ENCODE peak calls at places on chromosome 4, in four cellular contexts. Z is K562, O is HepG2, H is GM12878. E is an unnamed sample.

GRCh38 chr4:88981571-88981970 is 75.4 kb downstream of the FAM13A start:
- DNase-seq in O (no peak), Z (no peak), H (no peak), E (no peak)

GRCh38 chr4:17376205-17376604 is 135.7 kb downstream of the QDPR start:
- DNase-seq in O (no peak), Z (no peak), H (no peak), E (no peak)

GRCh38 chr4:142607976-142608375 is 238.1 kb downstream of the INPP4B start:
- DNase-seq in O (no peak), H (no peak), Z (no peak), E (no peak)

GRCh38 chr4:111475001-111475400 is 670.3 kb upstream of the FAM241A start:
- DNase-seq in Z (no peak), O (peak), H (no peak), E (peak)

GRCh38 chr4:10113362-10114047 is 3.1 kb downstream of the WDR1 start:
- DNase-seq in O (no peak), Z (no peak), H (no peak), E (peak)

GRCh38 chr4:7960017-7960789 is 20.5 kb upstream of the AFAP1 start:
- DNase-seq in H (no peak), Z (no peak), O (no peak), E (no peak)

GRCh38 chr4:79498282-79498681 is 90.3 kb upstream of the GK2 start:
- DNase-seq in H (no peak), O (peak), Z (no peak), E (no peak)

GRCh38 chr4:15667006-15667405 is 11.8 kb upstream of the FBXL5 start:
- DNase-seq in O (no peak), H (no peak), Z (no peak), E (no peak)

GRCh38 chr4:181646864-181647263 is 596.3 kb upstream of the TENM3 start:
- DNase-seq in H (no peak), Z (no peak), O (no peak), E (no peak)

GRCh38 chr4:80255374-80256095 is 10.9 kb upstream of the FGF5 start:
- DNase-seq in Z (no peak), H (no peak), O (no peak), E (no peak)

GRCh38 chr4:13765535-13765934 is 138.0 kb upstream of the BOD1L1 start:
- DNase-seq in Z (no peak), H (no peak), O (no peak), E (no peak)

GRCh38 chr4:79913581-79913980 is 159.4 kb downstream of the ANTXR2 start:
- DNase-seq in Z (no peak), O (no peak), H (no peak), E (no peak)

GRCh38 chr4:3074846-3075651 is 568 bp downstream of the HTT start:
- DNase-seq in H (no peak), Z (peak), O (peak), E (peak)

GRCh38 chr4:147078875-147079658 is 133.4 kb upstream of the TTC29 start:
- DNase-seq in Z (no peak), H (no peak), O (no peak), E (no peak)
- TF ChIP-seq HDAC6 in Z (no peak), H (no peak), O (no peak), E (no peak)

GRCh38 chr4:81555489-81555888 is 83.8 kb upstream of the RASGEF1B start:
- DNase-seq in O (no peak), Z (no peak), H (no peak), E (no peak)
- TF ChIP-seq HDAC6 in O (no peak), Z (no peak), H (no peak), E (no peak)

GRCh38 chr4:4641661-4642180 is 99.9 kb upstream of the STX18 start:
- DNase-seq in O (peak), H (no peak), Z (no peak), E (no peak)

GRCh38 chr4:4633431-4633830 is 91.6 kb upstream of the STX18 start:
- DNase-seq in H (no peak), O (no peak), Z (no peak), E (no peak)

GRCh38 chr4:4639370-4639769 is 97.5 kb upstream of the STX18 start:
- DNase-seq in Z (no peak), O (no peak), H (no peak), E (no peak)

GRCh38 chr4:4640692-4641091 is 98.8 kb upstream of the STX18 start:
- DNase-seq in H (no peak), Z (no peak), O (peak), E (no peak)

GRCh38 chr4:4637710-4638109 is 95.9 kb upstream of the STX18 start:
- DNase-seq in O (no peak), Z (no peak), H (peak), E (no peak)
- TF ChIP-seq HDAC6 in O (no peak), Z (no peak), H (no peak), E (no peak)

DNA sequence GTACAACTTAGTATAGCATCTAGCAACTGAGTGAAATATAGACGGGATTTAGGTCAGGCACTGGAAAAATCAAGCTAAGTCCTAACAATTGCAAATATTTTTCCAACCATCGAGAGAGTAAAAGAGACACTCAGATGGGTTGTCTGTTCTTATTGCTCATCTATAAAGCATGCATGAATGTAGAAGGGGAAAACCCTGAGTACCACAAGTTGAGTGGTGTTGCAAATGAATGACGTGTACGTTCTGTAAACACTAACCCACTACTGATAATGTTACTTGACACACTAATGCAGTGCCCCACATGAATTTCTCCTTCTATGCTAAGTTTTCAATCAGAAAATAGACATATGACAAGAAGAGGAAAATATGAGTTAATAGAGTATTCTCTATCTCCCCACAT is 211.2 kb downstream of the COX18 start:
- DNase-seq in O (no peak), H (no peak), Z (no peak), E (no peak)
- TF ChIP-seq HDAC6 in O (no peak), H (no peak), Z (no peak), E (no peak)

GRCh38 chr4:581753-582361 is 5.8 kb upstream of the TMEM271 start:
- DNase-seq in O (peak), Z (no peak), H (no peak), E (no peak)

GRCh38 chr4:581181-581580 is 5.1 kb upstream of the TMEM271 start:
- DNase-seq in H (no peak), O (no peak), Z (no peak), E (no peak)

GRCh38 chr4:578451-579443 is 2.7 kb upstream of the TMEM271 start:
- DNase-seq in H (no peak), Z (no peak), O (no peak), E (no peak)

GRCh38 chr4:577499-578450 is 1.7 kb upstream of the TMEM271 start:
- DNase-seq in H (no peak), Z (no peak), O (peak), E (peak)

DNA sequence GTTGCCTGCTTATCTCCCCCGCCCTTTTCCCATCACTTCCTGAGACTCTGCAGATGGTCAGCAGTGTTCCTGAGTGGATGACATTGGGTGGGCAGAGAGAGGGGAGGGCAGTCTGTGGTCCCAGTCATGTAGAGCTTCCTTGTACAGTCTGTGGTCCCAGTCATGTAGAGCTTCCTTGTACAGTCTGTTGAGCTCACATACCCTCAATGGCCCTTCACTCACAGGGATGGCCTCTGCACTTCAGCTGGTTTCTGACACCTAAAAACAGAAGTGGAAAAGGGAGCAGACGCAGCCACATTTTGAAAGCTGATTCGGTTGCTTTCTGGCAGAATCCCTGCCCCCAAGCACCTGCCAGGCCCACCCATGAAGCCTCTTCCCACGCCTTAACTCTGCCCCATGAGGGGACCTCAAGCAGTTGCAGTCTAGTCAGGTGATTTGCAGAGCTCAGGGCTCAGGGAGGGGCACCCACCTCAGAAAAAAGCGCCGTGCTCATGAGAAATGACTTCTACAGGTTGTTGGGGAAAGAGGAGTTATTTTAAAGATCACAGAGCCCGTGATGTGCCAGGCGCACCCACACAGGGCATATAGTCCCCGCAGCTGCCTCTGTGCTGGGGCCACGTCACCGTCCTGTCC is 3.6 kb upstream of the TMEM271 start:
- DNase-seq in O (no peak), Z (no peak), H (no peak), E (no peak)
- TF ChIP-seq HDAC6 in O (no peak), Z (no peak), H (no peak), E (no peak)

GRCh38 chr4:55183926-55184599 is 58.7 kb upstream of the KDR start:
- DNase-seq in O (no peak), Z (no peak), H (no peak), E (no peak)
- TF ChIP-seq HDAC6 in O (no peak), Z (no peak), H (no peak), E (no peak)

DNA sequence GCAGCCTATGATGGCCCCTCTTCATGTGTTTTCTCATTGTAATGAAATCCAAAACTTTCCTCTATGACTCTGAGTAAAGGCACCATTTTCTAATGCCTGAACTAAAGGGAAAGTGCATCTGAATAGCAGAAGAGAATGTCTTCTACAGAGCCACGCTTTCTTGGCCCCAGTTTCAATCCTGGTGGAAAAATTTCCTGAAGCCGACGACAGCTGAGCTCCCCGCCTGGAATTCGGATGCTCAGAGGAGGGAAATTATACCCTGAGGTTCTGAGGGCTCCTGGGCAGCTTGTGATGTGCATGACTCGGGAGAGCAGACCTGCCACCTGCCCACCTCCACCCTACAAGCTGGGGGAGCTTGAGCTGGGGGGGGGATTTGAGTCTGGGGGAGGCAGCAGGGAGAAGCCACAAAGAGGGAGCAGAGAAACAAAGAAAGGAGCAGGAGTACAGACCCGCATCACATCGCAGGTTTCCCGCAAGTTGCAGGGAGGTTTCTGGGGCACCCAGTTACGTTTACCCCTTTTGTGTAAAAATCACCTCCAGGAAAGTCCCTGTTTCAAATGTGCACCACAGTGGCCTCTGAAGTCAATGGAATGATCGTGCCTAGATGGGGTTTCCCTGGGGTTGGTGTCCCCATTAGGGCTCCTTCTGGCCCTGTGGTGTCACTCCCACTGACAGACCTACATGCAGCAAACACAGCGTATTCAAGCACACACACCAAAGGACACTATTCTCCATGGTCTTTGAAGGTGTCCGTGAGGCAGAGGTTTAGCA is 145.6 kb upstream of the RBPJ start:
- DNase-seq in H (peak), O (no peak), Z (no peak), E (no peak)
- TF ChIP-seq HDAC6 in H (no peak), O (no peak), Z (no peak), E (no peak)

GRCh38 chr4:76883147-76883546 is 14.8 kb downstream of the SOWAHB start:
- DNase-seq in Z (no peak), O (no peak), H (no peak), E (no peak)
- TF ChIP-seq HDAC6 in Z (no peak), O (no peak), H (no peak), E (no peak)

E was measured in H1.